ENCODE peak calls at places on chromosomes 11 and 22, in eight cellular contexts. P is stimulated activated CD4-positive, alpha-beta T cell treated with anti-CD3 and anti-CD28 coated beads, Interleukin-1b, Interleukin-23, amount 100 ng/mL, for 24 hours; U is SK-N-SH; L is effector memory CD4-positive, alpha-beta T cell; C is NCI-H146; J is T-cell; I is endothelial cell; N is dorsolateral prefrontal cortex. S is an unnamed sample.

GRCh38 chr11:21976210-21976609 is 216.7 kb upstream of the ANO5 start:
- DNase-seq in N (no peak), P (no peak), J (no peak), I (no peak), C (no peak), U (no peak), L (no peak), S (no peak)

GRCh38 chr11:954392-955144 is 28.9 kb downstream of the AP2A2 start:
- DNase-seq in L (no peak), J (no peak), C (no peak), I (no peak), N (no peak), P (no peak), U (no peak), S (no peak)

GRCh38 chr11:10592331-10592730 is 23.9 kb upstream of the LYVE1 start:
- DNase-seq in J (no peak), P (no peak), C (no peak), N (no peak), L (no peak), I (no peak), U (no peak), S (no peak)

GRCh38 chr11:27370374-27370773 is 7.4 kb upstream of the CCDC34 start:
- DNase-seq in J (no peak), N (no peak), I (no peak), U (no peak), L (no peak), P (no peak), C (no peak), S (no peak)

GRCh38 chr11:119029340-119030028 is 1.2 kb downstream of the SLC37A4 start:
- DNase-seq in N (no peak), C (peak; percentile 6), I (no peak), U (peak; percentile 37), J (no peak), L (no peak), P (no peak), S (peak; percentile 32)

GRCh38 chr11:117806906-117807305 is 9.9 kb upstream of the DSCAML1 start:
- DNase-seq in P (no peak), U (no peak), I (no peak), L (no peak), N (no peak), C (no peak), J (no peak), S (no peak)

GRCh38 chr11:101880208-101880607 is 34.6 kb upstream of the CEP126 start:
- DNase-seq in I (no peak), U (peak; percentile 8), P (no peak), C (peak; percentile 16), N (no peak), L (no peak), J (no peak), S (no peak)

GRCh38 chr11:124602193-124602592 is 9.0 kb upstream of the PANX3 start:
- DNase-seq in J (no peak), N (no peak), P (no peak), L (no peak), I (no peak), C (no peak), U (no peak), S (no peak)

GRCh38 chr11:126332221-126332711 is 23.2 kb upstream of the ST3GAL4 start:
- DNase-seq in P (no peak), I (no peak), C (no peak), N (no peak), J (peak; percentile 37), L (peak; percentile 4), U (peak; percentile 57), S (no peak)

GRCh38 chr11:12066799-12067508 is 43.4 kb upstream of the MICAL2 start:
- DNase-seq in I (no peak), C (peak; percentile 48), N (no peak), U (no peak), J (no peak), L (no peak), P (no peak), S (no peak)

GRCh38 chr11:68956142-68956541 is 24.6 kb downstream of the MRGPRD start:
- DNase-seq in L (no peak), U (peak; percentile 70), C (no peak), N (no peak), P (no peak), I (peak; percentile 63), J (peak; percentile 34), S (no peak)

GRCh38 chr22:38314992-38315800 is 2.0 kb downstream of the CSNK1E start:
- DNase-seq in N (no peak), C (peak; percentile 5), U (no peak), P (no peak), I (no peak), L (peak; percentile 18), J (no peak), S (peak; percentile 53)

GRCh38 chr11:15471028-15471708 is 356.4 kb downstream of the INSC start:
- DNase-seq in J (no peak), P (no peak), U (no peak), I (no peak), C (no peak), L (no peak), N (no peak), S (no peak)

GRCh38 chr11:66020212-66020611 is 6.1 kb downstream of the CATSPER1 start:
- DNase-seq in I (no peak), J (no peak), L (no peak), C (no peak), P (no peak), N (no peak), U (no peak), S (no peak)

GRCh38 chr22:21099578-21099977 is 53.8 kb downstream of the LRRC74B start:
- DNase-seq in J (no peak), C (no peak), N (no peak), I (no peak), U (no peak), L (no peak), P (no peak), S (no peak)

GRCh38 chr22:44000123-44000522 is 24.0 kb upstream of the PARVB start:
- DNase-seq in L (no peak), P (no peak), N (no peak), U (no peak), C (no peak), J (no peak), I (no peak), S (no peak)

GRCh38 chr22:17171313-17172171 is 12.5 kb upstream of the HDHD5 start:
- DNase-seq in U (peak; percentile 96), N (peak; percentile 77), J (peak; percentile 67), L (peak; percentile 48), P (peak; percentile 76), C (peak; percentile 84), I (peak; percentile 96), S (peak; percentile 96)

GRCh38 chr11:13332124-13332523 is 54.5 kb downstream of the BMAL1 start:
- DNase-seq in C (no peak), I (no peak), P (no peak), L (no peak), J (no peak), U (no peak), N (no peak), S (no peak)

GRCh38 chr11:35047179-35047578 is 91.8 kb upstream of the CD44 start:
- DNase-seq in C (no peak), L (peak; percentile 48), J (peak; percentile 64), I (no peak), P (no peak), N (no peak), U (no peak), S (no peak)

GRCh38 chr22:41001722-41002122 is 50.5 kb downstream of the RBX1 start:
- DNase-seq in U (no peak), L (no peak), C (no peak), J (no peak), N (no peak), P (no peak), I (no peak), S (no peak)

GRCh38 chr22:28831140-28832072 is 31.0 kb upstream of the XBP1 start:
- DNase-seq in U (no peak), I (no peak), C (no peak), N (no peak), P (no peak), L (no peak), J (no peak), S (no peak)

GRCh38 chr22:20509344-20510047 is 2.1 kb downstream of the MED15 start:
- DNase-seq in C (no peak), I (peak; percentile 62), L (peak; percentile 34), U (peak; percentile 48), N (no peak), P (peak; percentile 44), J (peak; percentile 48), S (peak; percentile 77)

GRCh38 chr11:73990727-73991126 is 8.1 kb upstream of the UCP2 start:
- DNase-seq in N (no peak), U (no peak), P (no peak), I (no peak), L (no peak), J (no peak), C (no peak), S (no peak)

GRCh38 chr11:20563871-20564270 is 35.5 kb upstream of the SLC6A5 start:
- DNase-seq in N (no peak), I (no peak), J (no peak), P (no peak), C (no peak), L (no peak), U (no peak), S (no peak)

GRCh38 chr11:43934359-43935130 is 7.9 kb upstream of the C11orf96 start:
- DNase-seq in L (no peak), J (no peak), N (no peak), C (no peak), U (no peak), I (no peak), P (no peak), S (no peak)

GRCh38 chr22:49983148-49984042 is 22.8 kb downstream of the PIM3 start:
- DNase-seq in U (peak; percentile 69), I (no peak), N (peak; percentile 13), J (peak; percentile 37), C (peak; percentile 57), L (no peak), P (no peak), S (no peak)

GRCh38 chr11:26583550-26583949 is 11.5 kb upstream of the MUC15 start:
- DNase-seq in C (no peak), P (no peak), J (no peak), N (no peak), L (no peak), I (no peak), U (no peak), S (no peak)

GRCh38 chr22:36578619-36579018 is 49.7 kb upstream of the EIF3D start:
- DNase-seq in J (no peak), P (no peak), N (no peak), C (no peak), I (no peak), U (no peak), L (no peak), S (no peak)

GRCh38 chr11:128867277-128867676 is at the start of gene KCNJ1:
- DNase-seq in I (no peak), U (no peak), C (no peak), J (no peak), N (no peak), P (no peak), L (no peak), S (no peak)

GRCh38 chr11:66692871-66693331 is 15.2 kb upstream of the RBM4B start:
- DNase-seq in I (no peak), P (no peak), N (no peak), C (no peak), L (no peak), U (peak; percentile 10), J (no peak), S (no peak)

GRCh38 chr22:35648066-35649025 is at the start of gene APOL6:
- DNase-seq in P (no peak), L (peak; percentile 23), U (no peak), N (no peak), J (peak; percentile 61), C (no peak), I (no peak), S (peak; percentile 73)

GRCh38 chr22:32788884-32789624 is 12.5 kb upstream of the TIMP3 start:
- DNase-seq in P (no peak), I (no peak), U (no peak), N (no peak), J (no peak), L (no peak), C (no peak), S (no peak)

GRCh38 chr11:114259124-114259526 is 37.1 kb upstream of the NNMT start:
- DNase-seq in N (no peak), L (no peak), U (no peak), P (no peak), J (no peak), C (peak; percentile 63), I (no peak), S (no peak)

GRCh38 chr11:80519591-80520258 is 1078.9 kb upstream of the TENM4 start:
- DNase-seq in N (no peak), J (no peak), L (no peak), U (no peak), P (no peak), I (no peak), C (no peak), S (no peak)

S was measured in C1 segment of cervical spinal cord.